ENCODE peak calls at places on chromosomes 3 and 15, in six cellular contexts. One of them, this sample, is unnamed.

GRCh38 chr3:138384971-138385370 is 36.6 kb downstream of the MRAS start:
- DNase-seq in cardiac muscle cell: no peak
- DNase-seq in NCI-H1105 treated with DMSO at 0.1 percent for 48 hours: no peak
- DNase-seq in H7: no peak
- DNase-seq in retinal pigment epithelial cell: no peak
- DNase-seq in uterus: no peak
- DNase-seq in this sample: no peak

GRCh38 chr3:128253150-128253549 is 99.9 kb downstream of the EEFSEC start:
- DNase-seq in cardiac muscle cell: no peak
- DNase-seq in NCI-H1105 treated with DMSO at 0.1 percent for 48 hours: no peak
- DNase-seq in H7: no peak
- DNase-seq in retinal pigment epithelial cell: no peak
- DNase-seq in uterus: no peak
- DNase-seq in this sample: no peak

GRCh38 chr3:105866656-105867653 is 1.9 kb downstream of the CBLB start:
- DNase-seq in cardiac muscle cell: peak
- DNase-seq in NCI-H1105 treated with DMSO at 0.1 percent for 48 hours: no peak
- DNase-seq in H7: no peak
- DNase-seq in retinal pigment epithelial cell: no peak
- DNase-seq in uterus: no peak
- DNase-seq in this sample: no peak

GRCh38 chr3:24601500-24601899 is 106.8 kb upstream of the THRB start:
- DNase-seq in cardiac muscle cell: no peak
- DNase-seq in NCI-H1105 treated with DMSO at 0.1 percent for 48 hours: no peak
- DNase-seq in H7: no peak
- DNase-seq in retinal pigment epithelial cell: no peak
- DNase-seq in uterus: no peak
- DNase-seq in this sample: no peak

GRCh38 chr15:95693917-95694316 is 636.6 kb upstream of the NR2F2 start:
- DNase-seq in cardiac muscle cell: no peak
- DNase-seq in NCI-H1105 treated with DMSO at 0.1 percent for 48 hours: no peak
- DNase-seq in H7: no peak
- DNase-seq in retinal pigment epithelial cell: no peak
- DNase-seq in uterus: no peak
- DNase-seq in this sample: no peak

GRCh38 chr3:129602730-129603560 is 3.5 kb downstream of the PLXND1 start:
- DNase-seq in cardiac muscle cell: peak
- DNase-seq in NCI-H1105 treated with DMSO at 0.1 percent for 48 hours: no peak
- DNase-seq in H7: peak
- DNase-seq in retinal pigment epithelial cell: peak
- DNase-seq in uterus: peak
- DNase-seq in this sample: no peak

GRCh38 chr15:28983432-28984311 is 97.9 kb downstream of the APBA2 start:
- DNase-seq in cardiac muscle cell: no peak
- DNase-seq in NCI-H1105 treated with DMSO at 0.1 percent for 48 hours: no peak
- DNase-seq in H7: peak
- DNase-seq in retinal pigment epithelial cell: no peak
- DNase-seq in uterus: no peak
- DNase-seq in this sample: no peak

GRCh38 chr3:13108861-13109260 is 35.6 kb upstream of the IQSEC1 start:
- DNase-seq in cardiac muscle cell: no peak
- DNase-seq in NCI-H1105 treated with DMSO at 0.1 percent for 48 hours: no peak
- DNase-seq in H7: no peak
- DNase-seq in retinal pigment epithelial cell: no peak
- DNase-seq in uterus: no peak
- DNase-seq in this sample: no peak

GRCh38 chr15:56428821-56429458 is 36.0 kb downstream of the MNS1 start:
- DNase-seq in cardiac muscle cell: peak
- DNase-seq in NCI-H1105 treated with DMSO at 0.1 percent for 48 hours: peak
- DNase-seq in H7: peak
- DNase-seq in retinal pigment epithelial cell: no peak
- DNase-seq in uterus: no peak
- DNase-seq in this sample: peak

GRCh38 chr15:88323468-88323867 is 66.9 kb upstream of the NTRK3 start:
- DNase-seq in cardiac muscle cell: no peak
- DNase-seq in NCI-H1105 treated with DMSO at 0.1 percent for 48 hours: no peak
- DNase-seq in H7: no peak
- DNase-seq in retinal pigment epithelial cell: no peak
- DNase-seq in uterus: no peak
- DNase-seq in this sample: no peak

GRCh38 chr15:94287794-94288246 is 56.5 kb downstream of the MCTP2 start:
- DNase-seq in cardiac muscle cell: no peak
- DNase-seq in NCI-H1105 treated with DMSO at 0.1 percent for 48 hours: no peak
- DNase-seq in H7: peak
- DNase-seq in retinal pigment epithelial cell: no peak
- DNase-seq in uterus: no peak
- DNase-seq in this sample: no peak

GRCh38 chr3:42513521-42513920 is 11.1 kb downstream of the VIPR1 start:
- DNase-seq in cardiac muscle cell: no peak
- DNase-seq in NCI-H1105 treated with DMSO at 0.1 percent for 48 hours: no peak
- DNase-seq in H7: no peak
- DNase-seq in retinal pigment epithelial cell: no peak
- DNase-seq in uterus: no peak
- DNase-seq in this sample: no peak

GRCh38 chr3:127095774-127096173 is 97.2 kb upstream of the PRR23E start:
- DNase-seq in cardiac muscle cell: no peak
- DNase-seq in NCI-H1105 treated with DMSO at 0.1 percent for 48 hours: no peak
- DNase-seq in H7: no peak
- DNase-seq in retinal pigment epithelial cell: no peak
- DNase-seq in uterus: no peak
- DNase-seq in this sample: no peak

GRCh38 chr15:83487519-83487918 is 40.4 kb downstream of the SH3GL3 start:
- DNase-seq in cardiac muscle cell: no peak
- DNase-seq in NCI-H1105 treated with DMSO at 0.1 percent for 48 hours: no peak
- DNase-seq in H7: no peak
- DNase-seq in retinal pigment epithelial cell: no peak
- DNase-seq in uterus: no peak
- DNase-seq in this sample: no peak

GRCh38 chr15:75167588-75168076 is 34.0 kb upstream of the C15orf39 start:
- DNase-seq in cardiac muscle cell: peak
- DNase-seq in NCI-H1105 treated with DMSO at 0.1 percent for 48 hours: no peak
- DNase-seq in H7: no peak
- DNase-seq in retinal pigment epithelial cell: no peak
- DNase-seq in uterus: no peak
- DNase-seq in this sample: no peak

GRCh38 chr15:46312133-46312740 is 677.4 kb downstream of the SQOR start:
- DNase-seq in cardiac muscle cell: peak
- DNase-seq in NCI-H1105 treated with DMSO at 0.1 percent for 48 hours: peak
- DNase-seq in H7: peak
- DNase-seq in retinal pigment epithelial cell: peak
- DNase-seq in uterus: peak
- DNase-seq in this sample: peak

GRCh38 chr3:105835606-105836005 is 33.2 kb downstream of the CBLB start:
- DNase-seq in cardiac muscle cell: no peak
- DNase-seq in NCI-H1105 treated with DMSO at 0.1 percent for 48 hours: peak
- DNase-seq in H7: no peak
- DNase-seq in retinal pigment epithelial cell: peak
- DNase-seq in uterus: no peak
- DNase-seq in this sample: no peak

GRCh38 chr15:34889486-34889885 is 80.1 kb downstream of the AQR start:
- DNase-seq in cardiac muscle cell: peak
- DNase-seq in NCI-H1105 treated with DMSO at 0.1 percent for 48 hours: no peak
- DNase-seq in H7: no peak
- DNase-seq in retinal pigment epithelial cell: no peak
- DNase-seq in uterus: no peak
- DNase-seq in this sample: no peak

GRCh38 chr3:195882002-195882441 is 26.3 kb downstream of the TNK2 start:
- DNase-seq in cardiac muscle cell: no peak
- DNase-seq in NCI-H1105 treated with DMSO at 0.1 percent for 48 hours: no peak
- DNase-seq in H7: no peak
- DNase-seq in retinal pigment epithelial cell: no peak
- DNase-seq in uterus: no peak
- DNase-seq in this sample: no peak

GRCh38 chr3:43001094-43001553 is 22.0 kb downstream of the GASK1A start:
- DNase-seq in cardiac muscle cell: peak
- DNase-seq in NCI-H1105 treated with DMSO at 0.1 percent for 48 hours: no peak
- DNase-seq in H7: no peak
- DNase-seq in retinal pigment epithelial cell: peak
- DNase-seq in uterus: peak
- DNase-seq in this sample: no peak

GRCh38 chr3:78368576-78369345 is 1328.9 kb downstream of the ROBO2 start:
- DNase-seq in cardiac muscle cell: peak
- DNase-seq in NCI-H1105 treated with DMSO at 0.1 percent for 48 hours: peak
- DNase-seq in H7: no peak
- DNase-seq in retinal pigment epithelial cell: peak
- DNase-seq in uterus: no peak
- DNase-seq in this sample: no peak

GRCh38 chr3:99878005-99878404 is 60.3 kb downstream of the CMSS1 start:
- DNase-seq in cardiac muscle cell: peak
- DNase-seq in NCI-H1105 treated with DMSO at 0.1 percent for 48 hours: no peak
- DNase-seq in H7: no peak
- DNase-seq in retinal pigment epithelial cell: no peak
- DNase-seq in uterus: no peak
- DNase-seq in this sample: no peak

GRCh38 chr3:39990532-39990931 is 181.1 kb downstream of the MYRIP start:
- DNase-seq in cardiac muscle cell: peak
- DNase-seq in NCI-H1105 treated with DMSO at 0.1 percent for 48 hours: peak
- DNase-seq in H7: peak
- DNase-seq in retinal pigment epithelial cell: peak
- DNase-seq in uterus: no peak
- DNase-seq in this sample: no peak

GRCh38 chr15:67578020-67578600 is 35.6 kb downstream of the MAP2K5 start:
- DNase-seq in cardiac muscle cell: no peak
- DNase-seq in NCI-H1105 treated with DMSO at 0.1 percent for 48 hours: no peak
- DNase-seq in H7: no peak
- DNase-seq in retinal pigment epithelial cell: no peak
- DNase-seq in uterus: no peak
- DNase-seq in this sample: no peak

GRCh38 chr3:37453393-37454391 is 279.3 kb upstream of the LRRFIP2 start:
- DNase-seq in cardiac muscle cell: peak
- DNase-seq in NCI-H1105 treated with DMSO at 0.1 percent for 48 hours: peak
- DNase-seq in H7: peak
- DNase-seq in retinal pigment epithelial cell: no peak
- DNase-seq in uterus: peak
- DNase-seq in this sample: no peak

GRCh38 chr3:136984837-136985236 is 27.1 kb downstream of the IL20RB start:
- DNase-seq in cardiac muscle cell: peak
- DNase-seq in NCI-H1105 treated with DMSO at 0.1 percent for 48 hours: no peak
- DNase-seq in H7: no peak
- DNase-seq in retinal pigment epithelial cell: no peak
- DNase-seq in uterus: no peak
- DNase-seq in this sample: no peak

GRCh38 chr3:149723781-149724180 is 28.5 kb downstream of the COMMD2 start:
- DNase-seq in cardiac muscle cell: no peak
- DNase-seq in NCI-H1105 treated with DMSO at 0.1 percent for 48 hours: no peak
- DNase-seq in H7: no peak
- DNase-seq in retinal pigment epithelial cell: no peak
- DNase-seq in uterus: no peak
- DNase-seq in this sample: no peak

GRCh38 chr3:32959370-32959769 is 7.9 kb downstream of the CCR4 start:
- DNase-seq in cardiac muscle cell: no peak
- DNase-seq in NCI-H1105 treated with DMSO at 0.1 percent for 48 hours: no peak
- DNase-seq in H7: peak
- DNase-seq in retinal pigment epithelial cell: no peak
- DNase-seq in uterus: no peak
- DNase-seq in this sample: no peak

GRCh38 chr15:83200162-83200561 is 7.5 kb downstream of the HDGFL3 start:
- DNase-seq in cardiac muscle cell: peak
- DNase-seq in NCI-H1105 treated with DMSO at 0.1 percent for 48 hours: no peak
- DNase-seq in H7: no peak
- DNase-seq in retinal pigment epithelial cell: no peak
- DNase-seq in uterus: no peak
- DNase-seq in this sample: no peak

GRCh38 chr15:25718597-25718996 is 144.5 kb downstream of the ATP10A start:
- DNase-seq in cardiac muscle cell: no peak
- DNase-seq in NCI-H1105 treated with DMSO at 0.1 percent for 48 hours: no peak
- DNase-seq in H7: no peak
- DNase-seq in retinal pigment epithelial cell: no peak
- DNase-seq in uterus: no peak
- DNase-seq in this sample: no peak

GRCh38 chr3:134366928-134367352 is 7.3 kb downstream of the AMOTL2 start:
- DNase-seq in cardiac muscle cell: no peak
- DNase-seq in NCI-H1105 treated with DMSO at 0.1 percent for 48 hours: no peak
- DNase-seq in H7: peak
- DNase-seq in retinal pigment epithelial cell: no peak
- DNase-seq in uterus: peak
- DNase-seq in this sample: no peak

GRCh38 chr15:27967541-27967940 is 131.6 kb downstream of the OCA2 start:
- DNase-seq in cardiac muscle cell: no peak
- DNase-seq in NCI-H1105 treated with DMSO at 0.1 percent for 48 hours: no peak
- DNase-seq in H7: no peak
- DNase-seq in retinal pigment epithelial cell: no peak
- DNase-seq in uterus: no peak
- DNase-seq in this sample: no peak

GRCh38 chr3:71064976-71065763 is 518.4 kb downstream of the FOXP1 start:
- DNase-seq in cardiac muscle cell: peak
- DNase-seq in NCI-H1105 treated with DMSO at 0.1 percent for 48 hours: peak
- DNase-seq in H7: peak
- DNase-seq in retinal pigment epithelial cell: no peak
- DNase-seq in uterus: peak
- DNase-seq in this sample: peak

GRCh38 chr3:43855674-43856299 is 165.0 kb downstream of the ABHD5 start:
- DNase-seq in cardiac muscle cell: peak
- DNase-seq in NCI-H1105 treated with DMSO at 0.1 percent for 48 hours: peak
- DNase-seq in H7: peak
- DNase-seq in retinal pigment epithelial cell: no peak
- DNase-seq in uterus: no peak
- DNase-seq in this sample: peak

GRCh38 chr3:944786-945185 is 148.0 kb upstream of the CNTN6 start:
- DNase-seq in cardiac muscle cell: no peak
- DNase-seq in NCI-H1105 treated with DMSO at 0.1 percent for 48 hours: no peak
- DNase-seq in H7: no peak
- DNase-seq in retinal pigment epithelial cell: no peak
- DNase-seq in uterus: no peak
- DNase-seq in this sample: no peak

GRCh38 chr3:53216723-53217122 is 39.1 kb downstream of the TKT start:
- DNase-seq in cardiac muscle cell: no peak
- DNase-seq in NCI-H1105 treated with DMSO at 0.1 percent for 48 hours: no peak
- DNase-seq in H7: no peak
- DNase-seq in retinal pigment epithelial cell: no peak
- DNase-seq in uterus: no peak
- DNase-seq in this sample: no peak

GRCh38 chr3:9552252-9552999 is 1.2 kb downstream of the LHFPL4 start:
- DNase-seq in cardiac muscle cell: peak
- DNase-seq in NCI-H1105 treated with DMSO at 0.1 percent for 48 hours: no peak
- DNase-seq in H7: peak
- DNase-seq in retinal pigment epithelial cell: peak
- DNase-seq in uterus: peak
- DNase-seq in this sample: peak

GRCh38 chr3:185280572-185281365 is 26.9 kb upstream of the EHHADH start:
- DNase-seq in cardiac muscle cell: peak
- DNase-seq in NCI-H1105 treated with DMSO at 0.1 percent for 48 hours: peak
- DNase-seq in H7: peak
- DNase-seq in retinal pigment epithelial cell: peak
- DNase-seq in uterus: no peak
- DNase-seq in this sample: peak